ENCODE peak calls at places on chromosomes 5 and 9, in six cellular contexts. One of them, this sample, is unnamed.

GRCh38 chr9:11235061-11235460 is 622.3 kb upstream of the PTPRD start:
- DNase-seq in left ventricle myocardium superior: no peak
- DNase-seq in NCI-H1092: no peak
- DNase-seq in A172: no peak
- DNase-seq in lung microvascular endothelial cell: no peak
- DNase-seq in GM03348: no peak
- DNase-seq in this sample: no peak

GRCh38 chr5:54018438-54018837 is 291.9 kb downstream of the ARL15 start:
- DNase-seq in left ventricle myocardium superior: no peak
- DNase-seq in NCI-H1092: no peak
- DNase-seq in A172: no peak
- DNase-seq in lung microvascular endothelial cell: no peak
- DNase-seq in GM03348: no peak
- DNase-seq in this sample: no peak

GRCh38 chr9:16884952-16885513 is 14.6 kb upstream of the BNC2 start:
- DNase-seq in left ventricle myocardium superior: no peak
- DNase-seq in NCI-H1092: no peak
- DNase-seq in A172: peak; percentile 66
- DNase-seq in lung microvascular endothelial cell: no peak
- DNase-seq in GM03348: peak; percentile 8
- DNase-seq in this sample: no peak

GRCh38 chr5:132297211-132297940 is 3.2 kb downstream of the SLC22A4 start:
- DNase-seq in left ventricle myocardium superior: no peak
- DNase-seq in NCI-H1092: no peak
- DNase-seq in A172: no peak
- DNase-seq in lung microvascular endothelial cell: no peak
- DNase-seq in GM03348: no peak
- DNase-seq in this sample: no peak

GRCh38 chr5:135217669-135218485 is 181.2 kb downstream of the MACROH2A1 start:
- DNase-seq in left ventricle myocardium superior: no peak
- DNase-seq in NCI-H1092: no peak
- DNase-seq in A172: no peak
- DNase-seq in lung microvascular endothelial cell: no peak
- DNase-seq in GM03348: no peak
- DNase-seq in this sample: no peak

GRCh38 chr9:20209421-20210340 is 412.6 kb downstream of the MLLT3 start:
- DNase-seq in left ventricle myocardium superior: no peak
- DNase-seq in NCI-H1092: no peak
- DNase-seq in A172: no peak
- DNase-seq in lung microvascular endothelial cell: no peak
- DNase-seq in GM03348: no peak
- DNase-seq in this sample: no peak

GRCh38 chr5:110815916-110816605 is 77.3 kb downstream of the SLC25A46 start:
- DNase-seq in left ventricle myocardium superior: no peak
- DNase-seq in NCI-H1092: no peak
- DNase-seq in A172: no peak
- DNase-seq in lung microvascular endothelial cell: peak; percentile 42
- DNase-seq in GM03348: no peak
- DNase-seq in this sample: no peak

GRCh38 chr9:1231998-1232919 is 182.1 kb downstream of the DMRT2 start:
- DNase-seq in left ventricle myocardium superior: peak; percentile 66
- DNase-seq in NCI-H1092: no peak
- DNase-seq in A172: peak; percentile 35
- DNase-seq in lung microvascular endothelial cell: no peak
- DNase-seq in GM03348: peak; percentile 72
- DNase-seq in this sample: peak; percentile 91

GRCh38 chr9:88173378-88173999 is 35.2 kb upstream of the SPATA31C2 start:
- DNase-seq in left ventricle myocardium superior: peak; percentile 61
- DNase-seq in NCI-H1092: peak; percentile 30
- DNase-seq in A172: peak; percentile 88
- DNase-seq in lung microvascular endothelial cell: peak; percentile 82
- DNase-seq in GM03348: peak; percentile 73
- DNase-seq in this sample: peak; percentile 65

GRCh38 chr5:113615708-113616107 is 102.2 kb downstream of the YTHDC2 start:
- DNase-seq in left ventricle myocardium superior: no peak
- DNase-seq in NCI-H1092: no peak
- DNase-seq in A172: no peak
- DNase-seq in lung microvascular endothelial cell: peak; percentile 71
- DNase-seq in GM03348: no peak
- DNase-seq in this sample: no peak

GRCh38 chr5:180541710-180542109 is 47.5 kb downstream of the CNOT6 start:
- DNase-seq in left ventricle myocardium superior: no peak
- DNase-seq in NCI-H1092: no peak
- DNase-seq in A172: no peak
- DNase-seq in lung microvascular endothelial cell: no peak
- DNase-seq in GM03348: no peak
- DNase-seq in this sample: no peak

GRCh38 chr9:94997727-94998126 is 271.2 kb downstream of the AOPEP start:
- DNase-seq in left ventricle myocardium superior: no peak
- DNase-seq in NCI-H1092: no peak
- DNase-seq in A172: no peak
- DNase-seq in lung microvascular endothelial cell: no peak
- DNase-seq in GM03348: no peak
- DNase-seq in this sample: no peak

GRCh38 chr9:37582548-37583157 is 6.5 kb upstream of the FBXO10 start:
- DNase-seq in left ventricle myocardium superior: no peak
- DNase-seq in NCI-H1092: no peak
- DNase-seq in A172: peak; percentile 40
- DNase-seq in lung microvascular endothelial cell: peak; percentile 69
- DNase-seq in GM03348: peak; percentile 56
- DNase-seq in this sample: no peak

GRCh38 chr5:136679233-136679632 is 313.9 kb upstream of the TRPC7 start:
- DNase-seq in left ventricle myocardium superior: no peak
- DNase-seq in NCI-H1092: no peak
- DNase-seq in A172: no peak
- DNase-seq in lung microvascular endothelial cell: no peak
- DNase-seq in GM03348: no peak
- DNase-seq in this sample: no peak

GRCh38 chr5:106601605-106602004 is 1069.1 kb downstream of the EFNA5 start:
- DNase-seq in left ventricle myocardium superior: no peak
- DNase-seq in NCI-H1092: no peak
- DNase-seq in A172: no peak
- DNase-seq in lung microvascular endothelial cell: no peak
- DNase-seq in GM03348: no peak
- DNase-seq in this sample: peak; percentile 11

GRCh38 chr5:87254035-87254434 is 13.6 kb upstream of the RASA1 start:
- DNase-seq in left ventricle myocardium superior: no peak
- DNase-seq in NCI-H1092: no peak
- DNase-seq in A172: no peak
- DNase-seq in lung microvascular endothelial cell: no peak
- DNase-seq in GM03348: no peak
- DNase-seq in this sample: no peak

GRCh38 chr5:2143088-2143487 is 260.4 kb upstream of the IRX4 start:
- DNase-seq in left ventricle myocardium superior: no peak
- DNase-seq in NCI-H1092: no peak
- DNase-seq in A172: no peak
- DNase-seq in lung microvascular endothelial cell: no peak
- DNase-seq in GM03348: no peak
- DNase-seq in this sample: no peak

GRCh38 chr5:149271717-149272558 is at the start of gene AFAP1L1:
- DNase-seq in left ventricle myocardium superior: peak; percentile 87
- DNase-seq in NCI-H1092: no peak
- DNase-seq in A172: peak; percentile 16
- DNase-seq in lung microvascular endothelial cell: peak; percentile 84
- DNase-seq in GM03348: peak; percentile 83
- DNase-seq in this sample: peak; percentile 77

GRCh38 chr5:100840769-100841168 is 62.3 kb downstream of the ST8SIA4 start:
- DNase-seq in left ventricle myocardium superior: no peak
- DNase-seq in NCI-H1092: no peak
- DNase-seq in A172: no peak
- DNase-seq in lung microvascular endothelial cell: no peak
- DNase-seq in GM03348: no peak
- DNase-seq in this sample: no peak

GRCh38 chr9:1604942-1605560 is 410.1 kb upstream of the SMARCA2 start:
- DNase-seq in left ventricle myocardium superior: no peak
- DNase-seq in NCI-H1092: no peak
- DNase-seq in A172: peak; percentile 15
- DNase-seq in lung microvascular endothelial cell: peak; percentile 1
- DNase-seq in GM03348: peak; percentile 8
- DNase-seq in this sample: no peak

GRCh38 chr5:179805070-179805528 is 1.6 kb downstream of the MGAT4B start:
- DNase-seq in left ventricle myocardium superior: peak; percentile 47
- DNase-seq in NCI-H1092: no peak
- DNase-seq in A172: no peak
- DNase-seq in lung microvascular endothelial cell: no peak
- DNase-seq in GM03348: no peak
- DNase-seq in this sample: no peak

GRCh38 chr5:170896779-170897178 is 35.0 kb downstream of the RANBP17 start:
- DNase-seq in left ventricle myocardium superior: no peak
- DNase-seq in NCI-H1092: no peak
- DNase-seq in A172: no peak
- DNase-seq in lung microvascular endothelial cell: peak; percentile 44
- DNase-seq in GM03348: peak; percentile 28
- DNase-seq in this sample: peak; percentile 30

GRCh38 chr5:9054322-9054721 is 491.6 kb downstream of the SEMA5A start:
- DNase-seq in left ventricle myocardium superior: no peak
- DNase-seq in NCI-H1092: no peak
- DNase-seq in A172: no peak
- DNase-seq in lung microvascular endothelial cell: no peak
- DNase-seq in GM03348: no peak
- DNase-seq in this sample: no peak

GRCh38 chr5:80191991-80192398 is 63.9 kb downstream of the SERINC5 start:
- DNase-seq in left ventricle myocardium superior: peak; percentile 77
- DNase-seq in NCI-H1092: no peak
- DNase-seq in A172: no peak
- DNase-seq in lung microvascular endothelial cell: no peak
- DNase-seq in GM03348: peak; percentile 18
- DNase-seq in this sample: peak; percentile 44

GRCh38 chr9:94865599-94866456 is 139.3 kb downstream of the AOPEP start:
- DNase-seq in left ventricle myocardium superior: peak; percentile 67
- DNase-seq in NCI-H1092: peak; percentile 64
- DNase-seq in A172: no peak
- DNase-seq in lung microvascular endothelial cell: no peak
- DNase-seq in GM03348: no peak
- DNase-seq in this sample: peak; percentile 77

GRCh38 chr5:124402144-124402581 is 344.3 kb downstream of the ZNF608 start:
- DNase-seq in left ventricle myocardium superior: no peak
- DNase-seq in NCI-H1092: no peak
- DNase-seq in A172: peak; percentile 56
- DNase-seq in lung microvascular endothelial cell: peak; percentile 14
- DNase-seq in GM03348: no peak
- DNase-seq in this sample: peak; percentile 77

GRCh38 chr9:95268681-95269080 is 48.8 kb downstream of the FANCC start:
- DNase-seq in left ventricle myocardium superior: no peak
- DNase-seq in NCI-H1092: peak; percentile 72
- DNase-seq in A172: no peak
- DNase-seq in lung microvascular endothelial cell: peak; percentile 88
- DNase-seq in GM03348: peak; percentile 16
- DNase-seq in this sample: no peak

GRCh38 chr5:40797273-40798011 is 732 bp downstream of the PRKAA1 start:
- DNase-seq in left ventricle myocardium superior: peak; percentile 88
- DNase-seq in NCI-H1092: peak; percentile 32
- DNase-seq in A172: peak; percentile 65
- DNase-seq in lung microvascular endothelial cell: peak; percentile 33
- DNase-seq in GM03348: peak; percentile 75
- DNase-seq in this sample: peak; percentile 91

GRCh38 chr9:120851386-120851922 is 8.7 kb upstream of the PSMD5 start:
- DNase-seq in left ventricle myocardium superior: no peak
- DNase-seq in NCI-H1092: no peak
- DNase-seq in A172: no peak
- DNase-seq in lung microvascular endothelial cell: no peak
- DNase-seq in GM03348: no peak
- DNase-seq in this sample: no peak

GRCh38 chr9:68462004-68462775 is 78.5 kb downstream of the TMEM252 start:
- DNase-seq in left ventricle myocardium superior: no peak
- DNase-seq in NCI-H1092: no peak
- DNase-seq in A172: no peak
- DNase-seq in lung microvascular endothelial cell: peak; percentile 94
- DNase-seq in GM03348: no peak
- DNase-seq in this sample: peak; percentile 17

GRCh38 chr9:108865037-108865436 is 3.0 kb downstream of the ACTL7A start:
- DNase-seq in left ventricle myocardium superior: no peak
- DNase-seq in NCI-H1092: no peak
- DNase-seq in A172: no peak
- DNase-seq in lung microvascular endothelial cell: no peak
- DNase-seq in GM03348: no peak
- DNase-seq in this sample: no peak

GRCh38 chr9:68740561-68740960 is 35.5 kb downstream of the PIP5K1B start:
- DNase-seq in left ventricle myocardium superior: no peak
- DNase-seq in NCI-H1092: no peak
- DNase-seq in A172: no peak
- DNase-seq in lung microvascular endothelial cell: no peak
- DNase-seq in GM03348: no peak
- DNase-seq in this sample: no peak

GRCh38 chr9:120944434-120945125 is 18.0 kb upstream of the TRAF1 start:
- DNase-seq in left ventricle myocardium superior: no peak
- DNase-seq in NCI-H1092: no peak
- DNase-seq in A172: no peak
- DNase-seq in lung microvascular endothelial cell: no peak
- DNase-seq in GM03348: no peak
- DNase-seq in this sample: no peak

This sample was measured in right cardiac atrium.